ENCODE peak calls at places on chromosomes 7 and 10, in six cellular contexts. R is astrocyte, J is kidney epithelial cell, F is foreskin keratinocyte, H is prostate gland, T is left lung. A is an unnamed sample.

GRCh38 chr7:105677803-105678583 is 96.7 kb upstream of the EFCAB10 start:
- DNase-seq in T (no peak), H (no peak), F (no peak), R (no peak), J (no peak), A (no peak)

GRCh38 chr10:844552-844951 is 87.0 kb downstream of the LARP4B start:
- DNase-seq in J (no peak), F (no peak), H (no peak), R (peak), T (no peak), A (no peak)

GRCh38 chr7:134831862-134832261 is 52.4 kb downstream of the CALD1 start:
- DNase-seq in T (no peak), F (no peak), R (no peak), J (no peak), H (no peak), A (no peak)

GRCh38 chr10:77643795-77644468 is 6.3 kb upstream of the KCNMA1 start:
- DNase-seq in H (peak), J (no peak), T (no peak), F (no peak), R (peak), A (peak)

GRCh38 chr10:122172311-122173008 is 98.6 kb upstream of the BTBD16 start:
- DNase-seq in F (no peak), T (peak), J (no peak), R (no peak), H (no peak), A (no peak)

GRCh38 chr10:69955211-69955805 is 97.3 kb upstream of the MACROH2A2 start:
- DNase-seq in T (no peak), J (no peak), H (no peak), F (no peak), R (no peak), A (peak)

GRCh38 chr10:61096056-61096455 is 152.1 kb upstream of the RHOBTB1 start:
- DNase-seq in J (no peak), T (no peak), H (no peak), R (no peak), F (no peak), A (no peak)

GRCh38 chr7:5139998-5140397 is 50.0 kb upstream of the WIPI2 start:
- DNase-seq in J (no peak), H (no peak), R (no peak), F (no peak), T (no peak), A (no peak)

GRCh38 chr7:47714669-47715607 is 133.0 kb upstream of the TNS3 start:
- DNase-seq in J (no peak), R (no peak), F (no peak), H (no peak), T (no peak), A (no peak)

GRCh38 chr7:106371629-106372028 is 86.8 kb upstream of the NAMPT start:
- DNase-seq in R (no peak), T (peak), H (no peak), F (no peak), J (no peak), A (no peak)

GRCh38 chr7:88073625-88074024 is 139.6 kb downstream of the ADAM22 start:
- DNase-seq in F (no peak), J (no peak), T (no peak), H (no peak), R (no peak), A (no peak)

GRCh38 chr10:43204394-43204942 is 62.4 kb downstream of the RASGEF1A start:
- DNase-seq in R (no peak), T (no peak), H (no peak), J (no peak), F (no peak), A (no peak)

GRCh38 chr10:86321568-86321967 is 45.0 kb downstream of the GRID1 start:
- DNase-seq in J (no peak), R (no peak), H (no peak), T (no peak), F (no peak), A (no peak)

GRCh38 chr10:110508806-110509544 is 11.3 kb downstream of the DUSP5 start:
- DNase-seq in H (no peak), J (no peak), T (no peak), R (no peak), F (no peak), A (no peak)

GRCh38 chr10:95225136-95225535 is 31.1 kb downstream of the ACSM6 start:
- DNase-seq in R (no peak), F (no peak), J (no peak), T (no peak), H (no peak), A (no peak)
- TF ChIP-seq CTCF in R (no peak), F (no peak), J (no peak), T (no peak), H (no peak), A (no peak)

DNA sequence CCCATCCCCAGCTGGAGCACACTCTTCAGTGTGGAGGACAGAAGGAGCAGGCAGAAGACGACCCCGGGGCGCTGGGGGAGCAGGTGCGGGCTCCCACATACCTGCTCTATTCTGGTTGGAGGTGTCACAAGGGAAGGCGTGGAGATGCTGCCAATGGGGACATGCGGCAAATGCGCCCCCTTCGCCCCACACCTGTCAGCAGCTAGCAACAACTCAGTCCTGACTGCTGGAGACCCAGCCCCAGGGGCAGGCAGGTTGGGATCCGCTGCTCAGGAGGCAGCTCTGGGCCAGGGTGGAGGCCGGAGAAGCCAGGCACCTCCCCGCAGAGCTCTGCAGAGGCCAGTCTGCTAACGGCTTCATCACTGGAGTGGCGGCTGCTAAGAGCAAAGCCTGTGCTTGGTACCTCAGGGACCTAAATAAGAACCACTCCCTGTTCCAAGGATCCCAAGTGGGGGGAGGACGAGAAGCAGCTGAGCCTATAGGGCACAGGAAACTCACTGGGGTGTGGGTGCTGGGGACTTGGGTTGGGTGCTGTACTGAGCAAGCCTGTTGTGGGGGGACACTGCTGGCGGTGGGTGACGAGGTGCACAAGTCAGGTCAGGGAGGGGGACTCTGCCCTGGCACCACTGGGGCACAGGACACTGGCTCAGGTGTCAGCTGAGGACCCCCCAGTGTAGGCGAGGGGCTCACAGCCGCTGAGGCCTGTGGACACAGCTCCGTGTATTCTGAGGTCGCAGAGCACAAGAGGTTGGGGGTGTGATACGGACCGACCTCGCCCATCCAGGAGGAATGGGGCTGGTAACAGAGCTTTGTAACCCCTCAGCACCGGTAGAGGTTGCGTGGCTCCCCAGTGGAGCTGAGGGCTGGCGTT is 19.2 kb upstream of the GPR146 start:
- DNase-seq in J (no peak), H (no peak), T (no peak), F (no peak), R (no peak), A (no peak)
- TF ChIP-seq CTCF in J (no peak), H (no peak), T (no peak), F (no peak), R (no peak), A (no peak)

GRCh38 chr10:106566871-106567270 is 597.6 kb downstream of the SORCS1 start:
- DNase-seq in J (no peak), R (no peak), T (no peak), H (peak), F (no peak), A (no peak)

GRCh38 chr10:106567629-106568028 is 596.9 kb downstream of the SORCS1 start:
- DNase-seq in J (no peak), T (no peak), R (no peak), H (no peak), F (no peak), A (no peak)

GRCh38 chr10:106576534-106576933 is 588.0 kb downstream of the SORCS1 start:
- DNase-seq in R (no peak), H (no peak), J (no peak), T (no peak), F (no peak), A (no peak)

GRCh38 chr10:106573106-106573505 is 591.4 kb downstream of the SORCS1 start:
- DNase-seq in T (no peak), F (peak), R (peak), J (no peak), H (no peak), A (peak)

DNA sequence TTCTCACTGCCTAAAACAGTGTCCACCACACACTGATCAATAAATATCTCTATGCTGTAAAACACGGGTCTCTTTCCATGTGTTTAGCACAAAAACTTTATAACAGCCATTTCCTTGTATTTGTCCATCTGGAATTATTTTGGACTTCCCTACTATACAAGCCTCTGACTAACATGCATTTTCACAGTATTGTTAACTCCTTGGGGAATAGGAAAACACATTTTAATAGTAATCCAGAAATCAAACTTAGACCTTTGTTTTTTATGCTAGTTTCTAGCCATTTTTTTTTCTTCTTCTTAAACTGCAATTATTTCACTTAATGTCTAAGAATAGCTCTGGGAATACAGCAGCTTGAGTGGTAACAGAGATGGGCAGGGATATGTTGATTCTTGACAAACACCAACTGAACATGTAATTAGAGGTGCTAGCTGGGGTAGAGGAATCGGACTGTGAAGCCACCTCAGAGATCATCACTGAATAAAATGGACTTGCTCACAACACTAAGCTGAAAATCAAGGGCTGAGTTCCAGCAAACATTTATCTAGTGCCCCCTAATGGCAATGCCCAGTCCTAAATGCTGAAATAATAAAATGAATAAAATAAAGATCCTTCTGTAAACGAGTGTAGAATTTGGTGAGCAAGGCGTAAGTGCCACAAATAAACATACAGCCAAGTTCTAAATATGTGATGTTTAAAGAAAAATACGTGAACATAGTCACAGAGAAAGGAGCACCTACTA is 593.1 kb downstream of the SORCS1 start:
- DNase-seq in H (no peak), F (peak), J (no peak), R (peak), T (no peak), A (no peak)
- TF ChIP-seq CTCF in H (no peak), F (peak), J (peak), R (peak), T (no peak), A (peak)

GRCh38 chr7:100476903-100477870 is 1.8 kb downstream of the TSC22D4 start:
- DNase-seq in F (no peak), T (peak), J (no peak), R (no peak), H (no peak), A (no peak)
- TF ChIP-seq CTCF in F (peak), T (no peak), J (peak), R (no peak), H (peak), A (no peak)

GRCh38 chr7:41940760-41941343 is 238.0 kb upstream of the INHBA start:
- DNase-seq in T (no peak), F (peak), J (no peak), H (peak), R (peak), A (peak)
- TF ChIP-seq CTCF in T (peak), F (peak), J (peak), H (peak), R (peak), A (peak)